ENCODE peak calls at places on chromosomes 11 and 22, in five cellular contexts. One of them, this sample, is unnamed.
A peak's percentile ranks its signal among the peaks of the same experiment; 100 is the strongest.

GRCh38 chr11:29435421-29435820 is 581.4 kb downstream of the KCNA4 start:
- DNase-seq in tibial artery: no peak
- DNase-seq in endothelial cell of umbilical vein: peak; percentile 42
- DNase-seq in testis: no peak
- DNase-seq in spleen: no peak
- DNase-seq in this sample: no peak

GRCh38 chr22:40997485-40997884 is 46.3 kb downstream of the RBX1 start:
- DNase-seq in endothelial cell of umbilical vein: no peak
- DNase-seq in spleen: no peak
- DNase-seq in tibial artery: no peak
- DNase-seq in testis: no peak
- DNase-seq in this sample: no peak

GRCh38 chr11:130671801-130672700 is 223.6 kb downstream of the ADAMTS15 start:
- DNase-seq in spleen: no peak
- DNase-seq in tibial artery: peak; percentile 79
- DNase-seq in endothelial cell of umbilical vein: no peak
- DNase-seq in testis: peak; percentile 43
- DNase-seq in this sample: peak; percentile 22

GRCh38 chr22:38715852-38716251 is 10.1 kb downstream of the GTPBP1 start:
- DNase-seq in tibial artery: no peak
- DNase-seq in testis: no peak
- DNase-seq in spleen: no peak
- DNase-seq in endothelial cell of umbilical vein: no peak
- DNase-seq in this sample: no peak

GRCh38 chr22:47342446-47342845 is 580.0 kb downstream of the TBC1D22A start:
- DNase-seq in endothelial cell of umbilical vein: no peak
- DNase-seq in spleen: no peak
- DNase-seq in tibial artery: no peak
- DNase-seq in testis: no peak
- DNase-seq in this sample: no peak

GRCh38 chr11:120925944-120926343 is 98.0 kb upstream of the TBCEL start:
- DNase-seq in tibial artery: no peak
- DNase-seq in endothelial cell of umbilical vein: no peak
- DNase-seq in spleen: no peak
- DNase-seq in testis: no peak
- DNase-seq in this sample: no peak

GRCh38 chr22:49963647-49964026 is 3.1 kb downstream of the PIM3 start:
- DNase-seq in endothelial cell of umbilical vein: no peak
- DNase-seq in tibial artery: peak; percentile 20
- DNase-seq in testis: no peak
- DNase-seq in spleen: no peak
- DNase-seq in this sample: no peak

GRCh38 chr11:122976734-122977454 is 4.7 kb downstream of the BSX start:
- DNase-seq in testis: no peak
- DNase-seq in endothelial cell of umbilical vein: no peak
- DNase-seq in spleen: no peak
- DNase-seq in tibial artery: no peak
- DNase-seq in this sample: peak; percentile 81

GRCh38 chr11:120065876-120066275 is 72.0 kb downstream of the TRIM29 start:
- DNase-seq in spleen: no peak
- DNase-seq in endothelial cell of umbilical vein: no peak
- DNase-seq in testis: no peak
- DNase-seq in tibial artery: no peak
- DNase-seq in this sample: no peak

GRCh38 chr11:45400594-45400993 is 114.5 kb upstream of the SYT13 start:
- DNase-seq in endothelial cell of umbilical vein: peak; percentile 41
- DNase-seq in testis: no peak
- DNase-seq in spleen: no peak
- DNase-seq in tibial artery: no peak
- DNase-seq in this sample: no peak

GRCh38 chr11:79331251-79331901 is 109.5 kb downstream of the TENM4 start:
- DNase-seq in testis: no peak
- DNase-seq in endothelial cell of umbilical vein: no peak
- DNase-seq in spleen: no peak
- DNase-seq in tibial artery: no peak
- DNase-seq in this sample: no peak

GRCh38 chr11:79253280-79253679 is 187.6 kb downstream of the TENM4 start:
- DNase-seq in endothelial cell of umbilical vein: no peak
- DNase-seq in testis: peak; percentile 30
- DNase-seq in tibial artery: no peak
- DNase-seq in spleen: no peak
- DNase-seq in this sample: no peak

GRCh38 chr11:304915-305833 is 2.4 kb upstream of the IFITM2 start:
- DNase-seq in tibial artery: peak; percentile 77
- DNase-seq in testis: peak; percentile 88
- DNase-seq in endothelial cell of umbilical vein: peak; percentile 78
- DNase-seq in spleen: peak; percentile 84
- DNase-seq in this sample: peak; percentile 93

GRCh38 chr11:95968585-95968984 is 44.7 kb upstream of the MTMR2 start:
- DNase-seq in spleen: no peak
- DNase-seq in testis: no peak
- DNase-seq in tibial artery: no peak
- DNase-seq in endothelial cell of umbilical vein: peak; percentile 13
- DNase-seq in this sample: no peak

GRCh38 chr11:46677991-46678740 is 22.3 kb downstream of the ARHGAP1 start:
- DNase-seq in endothelial cell of umbilical vein: no peak
- DNase-seq in testis: no peak
- DNase-seq in tibial artery: no peak
- DNase-seq in spleen: peak; percentile 72
- DNase-seq in this sample: peak; percentile 64

GRCh38 chr11:125382211-125382807 is 113.8 kb downstream of the FEZ1 start:
- DNase-seq in spleen: peak; percentile 50
- DNase-seq in tibial artery: no peak
- DNase-seq in endothelial cell of umbilical vein: no peak
- DNase-seq in testis: no peak
- DNase-seq in this sample: no peak

GRCh38 chr22:47389201-47389600 is 626.8 kb downstream of the TBC1D22A start:
- DNase-seq in testis: no peak
- DNase-seq in spleen: peak; percentile 50
- DNase-seq in endothelial cell of umbilical vein: no peak
- DNase-seq in tibial artery: no peak
- DNase-seq in this sample: no peak

GRCh38 chr11:40328890-40329617 is 1130.4 kb downstream of the LRRC4C start:
- DNase-seq in testis: no peak
- DNase-seq in spleen: no peak
- DNase-seq in endothelial cell of umbilical vein: peak; percentile 100
- DNase-seq in tibial artery: peak; percentile 51
- DNase-seq in this sample: no peak

GRCh38 chr11:132125855-132126841 is 755.7 kb downstream of the NTM start:
- DNase-seq in endothelial cell of umbilical vein: peak; percentile 48
- DNase-seq in spleen: no peak
- DNase-seq in testis: no peak
- DNase-seq in tibial artery: no peak
- DNase-seq in this sample: peak; percentile 67

GRCh38 chr11:27443746-27444465 is 28.7 kb downstream of the LGR4 start:
- DNase-seq in spleen: no peak
- DNase-seq in tibial artery: no peak
- DNase-seq in testis: peak; percentile 18
- DNase-seq in endothelial cell of umbilical vein: no peak
- DNase-seq in this sample: peak; percentile 34

GRCh38 chr11:130554241-130555055 is 106.0 kb downstream of the ADAMTS15 start:
- DNase-seq in testis: no peak
- DNase-seq in endothelial cell of umbilical vein: no peak
- DNase-seq in tibial artery: no peak
- DNase-seq in spleen: no peak
- DNase-seq in this sample: no peak

GRCh38 chr11:134560066-134560465 is 148.0 kb upstream of the B3GAT1 start:
- DNase-seq in endothelial cell of umbilical vein: no peak
- DNase-seq in spleen: peak; percentile 73
- DNase-seq in tibial artery: no peak
- DNase-seq in testis: peak; percentile 10
- DNase-seq in this sample: peak; percentile 43

GRCh38 chr11:85076535-85077330 is 550.4 kb downstream of the DLG2 start:
- DNase-seq in spleen: no peak
- DNase-seq in testis: no peak
- DNase-seq in tibial artery: no peak
- DNase-seq in endothelial cell of umbilical vein: no peak
- DNase-seq in this sample: no peak

GRCh38 chr11:95014184-95014821 is 10.8 kb upstream of the KDM4E start:
- DNase-seq in spleen: no peak
- DNase-seq in testis: no peak
- DNase-seq in endothelial cell of umbilical vein: no peak
- DNase-seq in tibial artery: no peak
- DNase-seq in this sample: no peak

GRCh38 chr22:41862160-41862529 is 29.2 kb downstream of the SREBF2 start:
- DNase-seq in testis: peak; percentile 60
- DNase-seq in endothelial cell of umbilical vein: no peak
- DNase-seq in spleen: no peak
- DNase-seq in tibial artery: no peak
- DNase-seq in this sample: no peak

GRCh38 chr11:73221996-73222395 is 3.9 kb downstream of the P2RY2 start:
- DNase-seq in tibial artery: no peak
- DNase-seq in endothelial cell of umbilical vein: no peak
- DNase-seq in testis: no peak
- DNase-seq in spleen: peak; percentile 29
- DNase-seq in this sample: no peak

GRCh38 chr11:1371377-1371776 is 18.4 kb upstream of the BRSK2 start:
- DNase-seq in tibial artery: no peak
- DNase-seq in endothelial cell of umbilical vein: no peak
- DNase-seq in testis: no peak
- DNase-seq in spleen: no peak
- DNase-seq in this sample: no peak

GRCh38 chr11:111846063-111846462 is 25.3 kb downstream of the ALG9 start:
- DNase-seq in testis: no peak
- DNase-seq in endothelial cell of umbilical vein: no peak
- DNase-seq in tibial artery: no peak
- DNase-seq in spleen: no peak
- DNase-seq in this sample: no peak

GRCh38 chr11:69787906-69788305 is 12.8 kb upstream of the FGF4 start:
- DNase-seq in testis: no peak
- DNase-seq in spleen: no peak
- DNase-seq in tibial artery: no peak
- DNase-seq in endothelial cell of umbilical vein: no peak
- DNase-seq in this sample: no peak

GRCh38 chr11:65181569-65182257 is at the start of gene CAPN1:
- DNase-seq in spleen: peak; percentile 92
- DNase-seq in tibial artery: peak; percentile 83
- DNase-seq in endothelial cell of umbilical vein: peak; percentile 71
- DNase-seq in testis: peak; percentile 69
- DNase-seq in this sample: peak; percentile 92
- H3K36me3 ChIP-seq in spleen: peaks cover 10% of the 10 kb centered on the region
- H3K36me3 ChIP-seq in tibial artery: peaks cover 12% of the 10 kb centered on the region
- H3K36me3 ChIP-seq in endothelial cell of umbilical vein: no peaks in the 10 kb centered on the region
- H3K36me3 ChIP-seq in testis: no peaks in the 10 kb centered on the region
- H3K36me3 ChIP-seq in this sample: peaks cover 7% of the 10 kb centered on the region

GRCh38 chr22:23218867-23219251 is 38.5 kb downstream of the BCR start:
- DNase-seq in testis: no peak
- DNase-seq in endothelial cell of umbilical vein: peak; percentile 95
- DNase-seq in tibial artery: no peak
- DNase-seq in spleen: peak; percentile 93
- DNase-seq in this sample: peak; percentile 85

GRCh38 chr22:23220485-23221350 is 40.4 kb downstream of the BCR start:
- DNase-seq in endothelial cell of umbilical vein: peak; percentile 68
- DNase-seq in tibial artery: no peak
- DNase-seq in testis: no peak
- DNase-seq in spleen: peak; percentile 87
- DNase-seq in this sample: no peak

GRCh38 chr22:23218053-23218866 is 38.0 kb downstream of the BCR start:
- DNase-seq in tibial artery: no peak
- DNase-seq in testis: no peak
- DNase-seq in endothelial cell of umbilical vein: no peak
- DNase-seq in spleen: peak; percentile 75
- DNase-seq in this sample: peak; percentile 41

GRCh38 chr22:23219787-23220484 is 39.6 kb downstream of the BCR start:
- DNase-seq in spleen: peak; percentile 89
- DNase-seq in endothelial cell of umbilical vein: peak; percentile 73
- DNase-seq in testis: no peak
- DNase-seq in tibial artery: no peak
- DNase-seq in this sample: no peak

GRCh38 chr22:23219317-23219716 is 39.0 kb downstream of the BCR start:
- DNase-seq in endothelial cell of umbilical vein: no peak
- DNase-seq in tibial artery: no peak
- DNase-seq in testis: no peak
- DNase-seq in spleen: peak; percentile 73
- DNase-seq in this sample: no peak
- H3K27me3 ChIP-seq in endothelial cell of umbilical vein: no peaks in the 10 kb centered on the region
- H3K27me3 ChIP-seq in tibial artery: no peaks in the 10 kb centered on the region
- H3K27me3 ChIP-seq in testis: no peaks in the 10 kb centered on the region
- H3K27me3 ChIP-seq in spleen: no peaks in the 10 kb centered on the region
- H3K27me3 ChIP-seq in this sample: no peaks in the 10 kb centered on the region

GRCh38 chr11:62855571-62856332 is 16.4 kb upstream of the WDR74 start:
- DNase-seq in testis: peak; percentile 95
- DNase-seq in tibial artery: peak; percentile 93
- DNase-seq in spleen: peak; percentile 99
- DNase-seq in endothelial cell of umbilical vein: peak; percentile 98
- DNase-seq in this sample: peak; percentile 95

GRCh38 chr11:62858201-62858600 is 18.8 kb upstream of the WDR74 start:
- DNase-seq in tibial artery: no peak
- DNase-seq in endothelial cell of umbilical vein: no peak
- DNase-seq in spleen: peak; percentile 56
- DNase-seq in testis: no peak
- DNase-seq in this sample: no peak

GRCh38 chr11:62856333-62856910 is 17.0 kb upstream of the WDR74 start:
- DNase-seq in tibial artery: no peak
- DNase-seq in endothelial cell of umbilical vein: no peak
- DNase-seq in testis: no peak
- DNase-seq in spleen: peak; percentile 47
- DNase-seq in this sample: no peak

GRCh38 chr11:62854825-62855570 is 15.6 kb upstream of the WDR74 start:
- DNase-seq in endothelial cell of umbilical vein: no peak
- DNase-seq in testis: no peak
- DNase-seq in spleen: no peak
- DNase-seq in tibial artery: no peak
- DNase-seq in this sample: no peak

GRCh38 chr11:62857541-62857982 is 18.2 kb upstream of the WDR74 start:
- DNase-seq in tibial artery: no peak
- DNase-seq in spleen: no peak
- DNase-seq in endothelial cell of umbilical vein: no peak
- DNase-seq in testis: no peak
- DNase-seq in this sample: no peak
- H3K4me3 ChIP-seq in tibial artery: no peak overlapping the region
- H3K4me3 ChIP-seq in spleen: no peak overlapping the region
- H3K4me3 ChIP-seq in endothelial cell of umbilical vein: no peak overlapping the region
- H3K4me3 ChIP-seq in testis: no peak overlapping the region
- H3K4me3 ChIP-seq in this sample: peak overlapping the region; percentile 84

GRCh38 chr11:60937811-60938210 is 13.6 kb downstream of the TMEM132A start:
- DNase-seq in spleen: peak; percentile 70
- DNase-seq in endothelial cell of umbilical vein: no peak
- DNase-seq in tibial artery: no peak
- DNase-seq in testis: no peak
- DNase-seq in this sample: peak; percentile 51
- H3K36me3 ChIP-seq in spleen: peaks cover 40% of the 10 kb centered on the region
- H3K36me3 ChIP-seq in endothelial cell of umbilical vein: no peaks in the 10 kb centered on the region
- H3K36me3 ChIP-seq in tibial artery: peaks cover 40% of the 10 kb centered on the region
- H3K36me3 ChIP-seq in testis: no peaks in the 10 kb centered on the region
- H3K36me3 ChIP-seq in this sample: peaks cover 4% of the 10 kb centered on the region

GRCh38 chr11:113160652-113161051 is 153.7 kb upstream of the TTC12 start:
- DNase-seq in tibial artery: no peak
- DNase-seq in spleen: no peak
- DNase-seq in testis: no peak
- DNase-seq in endothelial cell of umbilical vein: no peak
- DNase-seq in this sample: no peak
- H3K27me3 ChIP-seq in tibial artery: no peaks in the 10 kb centered on the region
- H3K27me3 ChIP-seq in spleen: no peaks in the 10 kb centered on the region
- H3K27me3 ChIP-seq in testis: no peaks in the 10 kb centered on the region
- H3K27me3 ChIP-seq in endothelial cell of umbilical vein: no peaks in the 10 kb centered on the region
- H3K27me3 ChIP-seq in this sample: no peaks in the 10 kb centered on the region